ENCODE peak calls at places on chromosome 13, in six cellular contexts. One of them, this sample, is unnamed.

GRCh38 chr13:78978381-78978998 is 319.5 kb upstream of the OBI1 start:
- DNase-seq in stimulated activated CD4-positive, alpha-beta T cell treated with anti-CD3 and anti-CD28 coated beads, Interleukin-2, amount 100 ng/mL, for 48 hours: peak; percentile 46
- DNase-seq in cardiac fibroblast: peak; percentile 77
- DNase-seq in Calu3: peak; percentile 8
- DNase-seq in SK-N-SH: peak; percentile 34
- DNase-seq in uterus: peak; percentile 14
- DNase-seq in this sample: no peak

GRCh38 chr13:111282425-111282824 is 38.0 kb upstream of the TEX29 start:
- DNase-seq in stimulated activated CD4-positive, alpha-beta T cell treated with anti-CD3 and anti-CD28 coated beads, Interleukin-2, amount 100 ng/mL, for 48 hours: no peak
- DNase-seq in cardiac fibroblast: no peak
- DNase-seq in Calu3: no peak
- DNase-seq in SK-N-SH: no peak
- DNase-seq in uterus: no peak
- DNase-seq in this sample: no peak

GRCh38 chr13:73000027-73000674 is 58.7 kb upstream of the KLF5 start:
- DNase-seq in stimulated activated CD4-positive, alpha-beta T cell treated with anti-CD3 and anti-CD28 coated beads, Interleukin-2, amount 100 ng/mL, for 48 hours: no peak
- DNase-seq in cardiac fibroblast: peak; percentile 47
- DNase-seq in Calu3: no peak
- DNase-seq in SK-N-SH: no peak
- DNase-seq in uterus: no peak
- DNase-seq in this sample: no peak

GRCh38 chr13:114100446-114101320 is 31.7 kb downstream of the RASA3 start:
- DNase-seq in stimulated activated CD4-positive, alpha-beta T cell treated with anti-CD3 and anti-CD28 coated beads, Interleukin-2, amount 100 ng/mL, for 48 hours: no peak
- DNase-seq in cardiac fibroblast: peak; percentile 38
- DNase-seq in Calu3: no peak
- DNase-seq in SK-N-SH: peak; percentile 39
- DNase-seq in uterus: peak; percentile 20
- DNase-seq in this sample: no peak

GRCh38 chr13:74290324-74290773 is 156.1 kb upstream of the KLF12 start:
- DNase-seq in stimulated activated CD4-positive, alpha-beta T cell treated with anti-CD3 and anti-CD28 coated beads, Interleukin-2, amount 100 ng/mL, for 48 hours: no peak
- DNase-seq in cardiac fibroblast: peak; percentile 92
- DNase-seq in Calu3: no peak
- DNase-seq in SK-N-SH: peak; percentile 47
- DNase-seq in uterus: peak; percentile 40
- DNase-seq in this sample: no peak

GRCh38 chr13:44815507-44816074 is 173.7 kb downstream of the NUFIP1 start:
- DNase-seq in stimulated activated CD4-positive, alpha-beta T cell treated with anti-CD3 and anti-CD28 coated beads, Interleukin-2, amount 100 ng/mL, for 48 hours: peak; percentile 33
- DNase-seq in cardiac fibroblast: peak; percentile 96
- DNase-seq in Calu3: peak; percentile 65
- DNase-seq in SK-N-SH: no peak
- DNase-seq in uterus: peak; percentile 45
- DNase-seq in this sample: no peak

GRCh38 chr13:114067886-114068722 is 64.3 kb downstream of the RASA3 start:
- DNase-seq in stimulated activated CD4-positive, alpha-beta T cell treated with anti-CD3 and anti-CD28 coated beads, Interleukin-2, amount 100 ng/mL, for 48 hours: no peak
- DNase-seq in cardiac fibroblast: no peak
- DNase-seq in Calu3: no peak
- DNase-seq in SK-N-SH: no peak
- DNase-seq in uterus: peak; percentile 21
- DNase-seq in this sample: no peak

GRCh38 chr13:26742691-26743358 is 17.8 kb downstream of the GPR12 start:
- DNase-seq in stimulated activated CD4-positive, alpha-beta T cell treated with anti-CD3 and anti-CD28 coated beads, Interleukin-2, amount 100 ng/mL, for 48 hours: no peak
- DNase-seq in cardiac fibroblast: no peak
- DNase-seq in Calu3: no peak
- DNase-seq in SK-N-SH: no peak
- DNase-seq in uterus: no peak
- DNase-seq in this sample: no peak

GRCh38 chr13:25881946-25882574 is 169.8 kb downstream of the SHISA2 start:
- DNase-seq in stimulated activated CD4-positive, alpha-beta T cell treated with anti-CD3 and anti-CD28 coated beads, Interleukin-2, amount 100 ng/mL, for 48 hours: no peak
- DNase-seq in cardiac fibroblast: peak; percentile 29
- DNase-seq in Calu3: no peak
- DNase-seq in SK-N-SH: peak; percentile 64
- DNase-seq in uterus: no peak
- DNase-seq in this sample: no peak

GRCh38 chr13:98274921-98275487 is 97.9 kb upstream of the RNF113B start:
- DNase-seq in stimulated activated CD4-positive, alpha-beta T cell treated with anti-CD3 and anti-CD28 coated beads, Interleukin-2, amount 100 ng/mL, for 48 hours: no peak
- DNase-seq in cardiac fibroblast: no peak
- DNase-seq in Calu3: no peak
- DNase-seq in SK-N-SH: no peak
- DNase-seq in uterus: no peak
- DNase-seq in this sample: no peak